ENCODE peak calls at places on chromosomes 11 and 22, in four cellular contexts. Y is IMR-90, D is HCT116, B is upper lobe of right lung. J is an unnamed sample.

GRCh38 chr22:47176573-47177333 is 414.3 kb downstream of the TBC1D22A start:
- DNase-seq in Y (no peak), D (no peak), B (peak), J (no peak)

GRCh38 chr11:119810478-119811232 is 81.7 kb upstream of the NECTIN1 start:
- DNase-seq in Y (no peak), B (no peak), D (no peak), J (no peak)

GRCh38 chr11:69089258-69089657 is 40.5 kb downstream of the TPCN2 start:
- DNase-seq in Y (peak), B (no peak), D (no peak), J (peak)

GRCh38 chr11:35420371-35420770 is 1.0 kb upstream of the SLC1A2 start:
- DNase-seq in B (peak), Y (no peak), D (no peak), J (peak)

GRCh38 chr11:71955898-71956456 is 27.1 kb downstream of the RNF121 start:
- DNase-seq in D (no peak), Y (no peak), B (no peak), J (no peak)

GRCh38 chr11:11157201-11157600 is 195.8 kb downstream of the CSNK2A3 start:
- DNase-seq in B (no peak), Y (peak), D (peak), J (peak)

GRCh38 chr11:58927393-58928081 is 11.8 kb upstream of the GLYATL1 start:
- DNase-seq in B (no peak), D (no peak), Y (peak), J (peak)

GRCh38 chr22:20401376-20402020 is 7.5 kb downstream of the ZNF74 start:
- DNase-seq in D (no peak), Y (no peak), B (no peak), J (no peak)

GRCh38 chr11:65506316-65506769 is 7.5 kb downstream of the MALAT1 start:
- DNase-seq in B (no peak), D (no peak), Y (no peak), J (no peak)

GRCh38 chr11:74185695-74186094 is 14.6 kb downstream of the PPME1 start:
- DNase-seq in D (no peak), B (no peak), Y (peak), J (no peak)

GRCh38 chr22:45672564-45673481 is 1.2 kb downstream of the ATXN10 start:
- DNase-seq in Y (no peak), D (no peak), B (no peak), J (no peak)

GRCh38 chr11:73213196-73214143 is 4.6 kb upstream of the P2RY2 start:
- DNase-seq in D (no peak), B (peak), Y (no peak), J (no peak)

GRCh38 chr22:25795437-25795836 is 53.4 kb downstream of the MYO18B start:
- DNase-seq in Y (no peak), B (no peak), D (no peak), J (no peak)

GRCh38 chr11:109401532-109401931 is 20.5 kb upstream of the C11orf87 start:
- DNase-seq in Y (no peak), B (no peak), D (no peak), J (no peak)

GRCh38 chr22:36383110-36383581 is 4.6 kb downstream of the MYH9 start:
- DNase-seq in Y (peak), D (no peak), B (no peak), J (no peak)

DNA sequence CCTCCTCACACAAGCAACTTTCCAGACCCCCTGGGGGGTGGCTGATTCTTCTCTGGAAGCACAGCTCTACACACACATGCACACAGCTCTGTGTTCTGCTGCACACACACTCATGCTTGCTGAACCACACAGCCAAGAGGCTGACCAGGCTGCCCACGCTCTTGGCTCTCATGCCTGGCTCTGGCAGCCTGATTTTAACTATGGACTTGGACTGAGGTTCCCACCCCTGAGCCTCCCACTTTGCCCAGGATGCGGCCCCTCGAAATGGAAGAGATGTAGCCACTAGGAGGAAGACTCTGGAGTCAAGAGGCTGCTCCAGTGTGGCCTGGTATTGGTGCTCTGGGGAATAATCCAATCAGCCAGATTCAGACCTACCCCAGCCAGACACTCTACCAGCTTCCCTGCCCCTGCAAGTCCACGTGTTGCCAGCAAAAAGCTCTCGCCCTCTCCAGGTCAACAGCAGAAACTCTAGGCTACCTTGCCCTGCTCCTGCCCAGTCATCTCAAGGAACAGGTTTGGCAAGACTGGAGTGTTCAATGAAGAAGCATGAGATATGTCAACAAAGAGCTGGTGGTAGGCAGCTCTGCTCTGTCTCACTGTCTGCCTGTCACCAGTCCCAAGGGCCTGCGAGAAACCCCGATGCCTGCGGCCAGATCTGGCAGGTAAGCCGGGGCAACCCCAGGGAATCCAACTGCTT is 8.8 kb upstream of the CASTOR1 start:
- DNase-seq in Y (no peak), D (no peak), B (peak), J (no peak)
- H3K27ac ChIP-seq in Y (no peak), D (peak), B (peak), J (no peak)

GRCh38 chr11:128146926-128147605 is 440.3 kb downstream of the ETS1 start:
- DNase-seq in Y (no peak), B (no peak), D (no peak), J (no peak)
- H3K27ac ChIP-seq in Y (no peak), B (no peak), D (no peak), J (no peak)

DNA sequence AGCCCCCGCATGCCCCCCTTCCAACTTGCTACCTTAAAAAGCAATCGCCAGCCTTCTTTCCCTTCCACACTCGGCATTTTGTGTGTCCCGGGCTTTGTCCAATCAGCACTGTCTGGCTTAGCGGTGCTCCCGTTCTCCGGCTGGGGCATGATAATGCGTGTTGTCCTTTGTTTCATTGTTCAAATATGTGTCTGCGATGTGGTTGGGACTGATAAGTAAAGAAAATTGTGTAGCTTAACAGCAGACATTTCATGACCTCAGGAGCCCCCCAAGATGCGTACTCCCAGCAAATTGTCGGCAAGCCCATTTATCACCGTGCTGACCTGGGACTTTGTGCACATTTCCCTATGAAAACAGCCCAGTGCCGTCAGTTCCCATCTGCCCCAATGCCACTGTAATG is 166.9 kb upstream of the E2F8 start:
- DNase-seq in Y (no peak), B (no peak), D (no peak), J (no peak)
- H3K27ac ChIP-seq in Y (no peak), B (no peak), D (no peak), J (no peak)

DNA sequence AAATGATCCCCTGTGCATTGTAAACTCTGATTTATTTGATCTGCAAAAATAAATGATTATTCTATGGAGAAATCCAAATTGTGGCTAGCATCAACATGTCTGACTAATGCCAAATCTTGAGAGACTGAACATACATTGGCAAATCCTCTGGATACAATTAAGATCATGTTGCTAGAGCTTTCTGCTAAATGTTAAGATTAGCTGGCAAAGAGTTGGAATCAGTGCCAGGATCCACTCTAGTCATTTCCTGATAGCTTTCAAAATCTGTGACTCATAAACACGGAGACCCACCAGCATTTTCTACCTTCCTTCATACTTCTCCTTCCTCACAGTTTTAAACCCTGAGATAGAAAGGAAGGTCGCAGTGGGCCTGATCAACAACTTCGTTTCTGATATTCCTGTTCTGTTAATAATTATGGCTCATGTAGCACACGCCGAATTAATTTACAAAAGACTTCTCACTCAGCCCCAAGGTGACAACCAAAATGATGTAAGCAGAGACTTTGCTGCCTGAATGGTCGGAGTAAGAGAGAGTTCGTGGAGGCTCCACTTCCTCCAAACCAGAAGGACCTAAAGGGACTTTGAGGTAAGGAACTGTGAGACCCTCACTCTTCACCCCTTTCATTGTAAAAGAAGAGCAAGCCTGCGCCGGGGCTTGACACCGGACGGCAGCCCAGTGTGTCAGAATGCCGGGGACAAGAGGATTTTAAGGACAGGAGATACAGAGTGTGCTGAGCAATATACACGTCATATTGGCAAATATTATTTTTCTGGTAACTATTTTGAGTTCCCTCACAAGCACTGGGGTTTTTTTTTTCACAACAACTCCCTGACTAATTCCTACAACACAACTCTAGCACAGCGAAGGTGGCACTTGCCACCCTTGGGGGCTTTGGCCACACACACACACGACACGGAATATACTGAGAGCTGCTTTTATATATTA is 42.0 kb downstream of the SERPINH1 start:
- DNase-seq in Y (peak), D (no peak), B (no peak), J (no peak)
- H3K27ac ChIP-seq in Y (peak), D (no peak), B (peak), J (no peak)

GRCh38 chr11:777288-778255 is at the start of gene GATD1:
- DNase-seq in D (peak), Y (peak), B (peak), J (peak)
- H3K27ac ChIP-seq in D (peak), Y (peak), B (peak), J (peak)

DNA sequence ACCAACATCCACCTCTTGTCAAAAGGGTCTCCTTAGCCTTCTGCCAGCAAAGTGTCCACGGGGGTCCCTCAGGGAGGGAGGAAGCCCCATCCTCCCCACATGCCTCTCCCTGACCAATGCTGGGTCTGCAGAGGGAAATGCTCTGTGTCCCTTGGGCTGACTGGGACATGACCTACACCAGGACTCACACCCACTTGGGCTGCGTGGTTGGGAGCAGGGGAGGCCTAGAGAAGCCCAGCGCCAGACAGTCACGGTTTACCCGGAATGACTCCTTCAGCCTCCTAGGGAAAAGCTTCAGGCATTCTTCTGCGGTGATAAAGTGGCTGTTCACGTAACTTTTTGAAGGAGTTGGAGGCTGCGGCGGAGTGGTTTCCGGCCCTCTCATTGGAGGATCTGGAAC is 180.3 kb downstream of the EFCAB6 start:
- DNase-seq in B (no peak), Y (no peak), D (no peak), J (no peak)
- H3K27ac ChIP-seq in B (no peak), Y (no peak), D (no peak), J (no peak)

GRCh38 chr22:41398921-41399320 is 17.2 kb downstream of the TEF start:
- DNase-seq in Y (no peak), D (no peak), B (no peak), J (no peak)

GRCh38 chr22:41401781-41402648 is 20.3 kb downstream of the TEF start:
- DNase-seq in D (no peak), B (peak), Y (peak), J (peak)

GRCh38 chr22:41407433-41407832 is 25.7 kb downstream of the TEF start:
- DNase-seq in D (no peak), B (no peak), Y (no peak), J (no peak)

GRCh38 chr22:41405588-41405987 is 23.8 kb downstream of the TEF start:
- DNase-seq in Y (no peak), B (no peak), D (no peak), J (no peak)

GRCh38 chr22:41403532-41404318 is 22.0 kb downstream of the TEF start:
- DNase-seq in Y (peak), D (peak), B (peak), J (peak)
- H3K27ac ChIP-seq in Y (no peak), D (no peak), B (no peak), J (no peak)

DNA sequence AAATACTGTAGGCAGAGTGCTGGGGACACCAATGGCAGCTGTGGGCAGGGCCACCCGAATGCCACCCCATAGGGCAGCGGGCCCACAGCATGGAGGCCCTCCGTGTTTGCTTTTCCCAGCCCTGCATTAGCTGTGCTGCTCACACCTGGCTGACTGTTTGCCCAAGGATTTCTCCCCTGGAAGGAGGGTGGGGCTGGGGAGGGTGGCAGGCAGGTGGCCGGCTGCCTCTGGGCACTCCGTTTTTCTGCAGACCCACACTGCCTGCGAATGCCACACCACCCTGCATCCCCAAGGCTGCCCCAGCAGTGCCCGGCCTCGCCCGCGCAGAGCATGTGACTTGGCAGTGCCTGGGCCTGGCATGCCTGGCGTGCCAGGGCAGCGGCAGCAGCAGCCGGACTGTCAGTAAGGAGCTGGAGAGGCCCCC is 19.6 kb downstream of the DAGLA start:
- DNase-seq in Y (no peak), B (peak), D (no peak), J (no peak)
- H3K27ac ChIP-seq in Y (no peak), B (peak), D (peak), J (no peak)

GRCh38 chr11:114106986-114107385 is 47.5 kb downstream of the ZBTB16 start:
- DNase-seq in Y (no peak), B (no peak), D (no peak), J (no peak)
- H3K27ac ChIP-seq in Y (no peak), B (peak), D (no peak), J (no peak)

J was measured in cardiac muscle cell.